ENCODE peak calls at places on chromosomes 13 and 19, in four cellular contexts. S is A549, I is HCT116, A is HepG2. Z is an unnamed sample.
A peak's percentile ranks its signal among the peaks of the same experiment; 100 is the strongest.

GRCh38 chr13:28532226-28533048 is 37.5 kb upstream of the FLT1 start:
- DNase-seq in S (no peak), A (no peak), I (no peak), Z (no peak)

GRCh38 chr13:37481858-37482227 is 116.7 kb downstream of the POSTN start:
- DNase-seq in A (no peak), I (no peak), S (no peak), Z (no peak)

GRCh38 chr13:35164324-35164932 is 222.4 kb downstream of the NBEA start:
- DNase-seq in I (peak; percentile 15), A (peak; percentile 20), S (peak; percentile 2), Z (peak; percentile 44)

GRCh38 chr13:35994131-35994966 is 136.8 kb downstream of the DCLK1 start:
- DNase-seq in A (no peak), I (no peak), S (no peak), Z (no peak)

GRCh38 chr19:2391118-2391725 is 31.2 kb downstream of the TMPRSS9 start:
- DNase-seq in A (peak; percentile 72), S (peak; percentile 39), I (peak; percentile 66), Z (peak; percentile 78)

GRCh38 chr19:17385878-17386611 is 8.0 kb downstream of the CCDC194 start:
- DNase-seq in A (peak; percentile 41), S (peak; percentile 53), I (no peak), Z (peak; percentile 68)

GRCh38 chr13:91813255-91813654 is 414.8 kb downstream of the GPC5 start:
- DNase-seq in A (no peak), S (no peak), I (no peak), Z (no peak)

GRCh38 chr13:99908129-99908805 is 63.3 kb downstream of the ZIC5 start:
- DNase-seq in A (no peak), I (no peak), S (no peak), Z (peak; percentile 26)

GRCh38 chr13:27211771-27212364 is 39.5 kb upstream of the RPL21 start:
- DNase-seq in A (no peak), S (no peak), I (peak; percentile 32), Z (no peak)

GRCh38 chr19:29568036-29568788 is 37.9 kb upstream of the POP4 start:
- DNase-seq in I (no peak), S (no peak), A (no peak), Z (no peak)

GRCh38 chr13:114002771-114003321 is 29.0 kb upstream of the C13orf46 start:
- DNase-seq in S (no peak), A (no peak), I (no peak), Z (no peak)

GRCh38 chr13:32048816-32049215 is 17.2 kb downstream of the FRY start:
- DNase-seq in S (no peak), A (peak; percentile 43), I (no peak), Z (peak; percentile 77)

GRCh38 chr13:24288870-24289269 is 20.5 kb upstream of the C1QTNF9 start:
- DNase-seq in A (no peak), I (no peak), S (no peak), Z (no peak)

GRCh38 chr13:67106502-67107057 is 123.6 kb downstream of the PCDH9 start:
- DNase-seq in A (no peak), S (no peak), I (no peak), Z (no peak)

GRCh38 chr19:19642506-19643157 is 825 bp downstream of the GMIP start:
- DNase-seq in I (no peak), A (no peak), S (peak; percentile 21), Z (peak; percentile 73)

GRCh38 chr19:15283141-15283885 is 49.0 kb downstream of the BRD4 start:
- DNase-seq in I (no peak), S (no peak), A (no peak), Z (no peak)

GRCh38 chr19:15280048-15280725 is 47.9 kb upstream of the EPHX3 start:
- DNase-seq in A (no peak), S (no peak), I (no peak), Z (no peak)

GRCh38 chr19:15282311-15282705 is 50.0 kb downstream of the BRD4 start:
- DNase-seq in I (no peak), A (no peak), S (no peak), Z (no peak)

GRCh38 chr19:15279326-15279904 is 47.2 kb upstream of the EPHX3 start:
- DNase-seq in A (no peak), I (no peak), S (no peak), Z (no peak)

GRCh38 chr19:15280915-15281683 is 48.9 kb upstream of the EPHX3 start:
- DNase-seq in A (peak; percentile 55), I (no peak), S (no peak), Z (no peak)
- TF ChIP-seq POLR2A in A (no peak), I (no peak), S (no peak), Z (no peak)

GRCh38 chr19:48290923-48291700 is 21.2 kb downstream of the ZNF114 start:
- DNase-seq in I (no peak), A (no peak), S (peak; percentile 91), Z (peak; percentile 87)
- TF ChIP-seq MAX in I (peak; percentile 23), A (peak; percentile 47), S (peak; percentile 56), Z (no peak)

GRCh38 chr13:89965252-89965651 is 1382.2 kb upstream of the MIR17HG start:
- DNase-seq in I (no peak), S (no peak), A (no peak), Z (no peak)
- TF ChIP-seq CTCF in I (no peak), S (no peak), A (no peak), Z (no peak)

GRCh38 chr13:40611635-40612422 is 54.6 kb downstream of the FOXO1 start:
- DNase-seq in A (no peak), I (no peak), S (no peak), Z (no peak)
- TF ChIP-seq POLR2A in A (no peak), I (no peak), S (no peak), Z (no peak)

GRCh38 chr19:39246951-39247669 is 1.5 kb downstream of the IFNL4 start:
- DNase-seq in I (no peak), A (no peak), S (no peak), Z (no peak)
- TF ChIP-seq MAX in I (no peak), A (no peak), S (no peak), Z (no peak)

GRCh38 chr13:21181671-21182070 is 5.2 kb downstream of the MRPL57 start:
- DNase-seq in I (no peak), S (no peak), A (no peak), Z (no peak)
- TF ChIP-seq CTCF in I (no peak), S (no peak), A (no peak), Z (no peak)